ENCODE peak calls at places on chromosome 2, in seven cellular contexts. B, Q, R, D, H, X and A are unnamed samples.

GRCh38 chr2:105864262-105864661 is 119.5 kb downstream of the NCK2 start:
- DNase-seq in B (no peak), Q (no peak), R (no peak), D (no peak), H (no peak), X (no peak), A (no peak)

GRCh38 chr2:178924817-178925216 is 117.6 kb upstream of the TTN start:
- DNase-seq in B (no peak), Q (no peak), R (no peak), D (no peak), H (no peak), X (no peak), A (no peak)

GRCh38 chr2:174836345-174836999 is 72.2 kb upstream of the CHRNA1 start:
- DNase-seq in B (peak), Q (peak), R (no peak), D (no peak), H (peak), X (no peak), A (no peak)

GRCh38 chr2:62304429-62305417 is 108.8 kb downstream of the B3GNT2 start:
- DNase-seq in B (peak), Q (peak), R (peak), D (peak), H (peak), X (no peak), A (no peak)

GRCh38 chr2:160615706-160616105 is 122.1 kb upstream of the RBMS1 start:
- DNase-seq in B (no peak), Q (no peak), R (no peak), D (no peak), H (no peak), X (no peak), A (no peak)

GRCh38 chr2:182915369-182916326 is 49.2 kb upstream of the FRZB start:
- DNase-seq in B (peak), Q (peak), R (no peak), D (peak), H (no peak), X (no peak), A (no peak)

GRCh38 chr2:237552911-237553310 is 13.5 kb upstream of the PRLH start:
- DNase-seq in B (no peak), Q (no peak), R (no peak), D (no peak), H (no peak), X (no peak), A (no peak)

GRCh38 chr2:206790311-206790935 is 25.0 kb downstream of the FASTKD2 start:
- DNase-seq in B (peak), Q (peak), R (no peak), D (no peak), H (no peak), X (no peak), A (no peak)

GRCh38 chr2:161312996-161313395 is 4.8 kb downstream of the PSMD14 start:
- DNase-seq in B (peak), Q (peak), R (no peak), D (no peak), H (no peak), X (no peak), A (no peak)

GRCh38 chr2:105470979-105471378 is 72.1 kb upstream of the FHL2 start:
- DNase-seq in B (no peak), Q (no peak), R (no peak), D (peak), H (no peak), X (no peak), A (no peak)

GRCh38 chr2:238412067-238412767 is 14.5 kb upstream of the ASB1 start:
- DNase-seq in B (no peak), Q (no peak), R (no peak), D (no peak), H (no peak), X (no peak), A (no peak)

GRCh38 chr2:176986579-176986978 is 226.0 kb upstream of the HNRNPA3 start:
- DNase-seq in B (no peak), Q (no peak), R (no peak), D (no peak), H (no peak), X (no peak), A (no peak)

GRCh38 chr2:1750935-1751767 is 6.8 kb upstream of the PXDN start:
- DNase-seq in B (peak), Q (peak), R (peak), D (peak), H (peak), X (peak), A (peak)
- H2BK120ac ChIP-seq in B (peak), Q (no peak), R (no peak), D (no peak), H (no peak), X (no peak), A (peak)

GRCh38 chr2:147062073-147062472 is 782.8 kb upstream of the ACVR2A start:
- DNase-seq in B (no peak), Q (no peak), R (no peak), D (no peak), H (no peak), X (no peak), A (no peak)

GRCh38 chr2:147061269-147061668 is 783.6 kb upstream of the ACVR2A start:
- DNase-seq in B (no peak), Q (no peak), R (no peak), D (no peak), H (no peak), X (no peak), A (no peak)

DNA sequence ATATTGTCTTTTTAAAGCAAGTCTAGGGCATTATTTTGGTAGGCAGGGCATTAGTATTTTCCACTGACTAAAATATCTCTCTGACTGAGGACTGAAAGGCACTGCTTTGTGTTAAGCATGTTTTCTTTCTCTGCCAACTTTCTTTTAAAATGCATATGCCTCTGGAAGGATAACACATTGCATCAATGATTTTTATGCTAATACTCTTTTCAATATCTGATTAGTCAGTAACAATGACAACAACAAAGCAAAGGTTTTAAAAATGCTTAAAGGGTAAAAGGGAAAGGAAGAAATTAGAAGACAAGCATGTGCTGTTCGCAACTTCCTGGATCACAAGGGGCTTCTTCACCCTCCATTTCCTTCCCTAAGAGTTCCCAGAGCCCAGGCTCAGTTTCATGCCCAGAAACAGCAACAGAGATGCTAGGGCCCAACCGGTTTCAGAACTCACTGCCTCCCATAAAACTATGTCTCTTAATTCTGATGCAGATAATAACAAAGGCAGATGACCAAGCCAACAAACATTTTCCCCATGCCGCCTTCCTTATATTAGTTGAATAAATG is 786.8 kb upstream of the ACVR2A start:
- DNase-seq in B (no peak), Q (no peak), R (no peak), D (no peak), H (no peak), X (no peak), A (no peak)
- H2BK120ac ChIP-seq in B (no peak), Q (no peak), R (no peak), D (no peak), H (no peak), X (no peak), A (no peak)

DNA sequence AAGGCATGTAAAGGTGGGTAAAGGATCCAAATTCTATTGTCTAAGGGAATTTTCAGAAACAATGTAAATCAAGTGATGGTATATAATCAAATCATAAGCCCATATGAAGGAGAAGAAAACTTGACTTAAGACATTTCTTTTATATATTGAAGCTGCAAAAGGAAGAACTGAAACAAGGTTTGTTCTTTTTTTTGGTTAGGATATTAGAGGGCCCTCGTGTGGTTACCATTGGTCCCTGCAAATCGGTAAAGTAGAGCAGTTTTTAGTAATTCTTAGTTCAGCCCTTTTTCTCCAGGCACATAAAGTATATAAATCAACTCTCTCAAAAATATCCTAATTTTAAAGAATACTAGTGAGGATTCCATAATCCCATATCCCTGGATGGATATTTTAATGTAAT is 105.6 kb upstream of the STK17B start:
- DNase-seq in B (peak), Q (peak), R (no peak), D (peak), H (no peak), X (no peak), A (no peak)
- H2BK120ac ChIP-seq in B (no peak), Q (no peak), R (no peak), D (no peak), H (no peak), X (no peak), A (no peak)

DNA sequence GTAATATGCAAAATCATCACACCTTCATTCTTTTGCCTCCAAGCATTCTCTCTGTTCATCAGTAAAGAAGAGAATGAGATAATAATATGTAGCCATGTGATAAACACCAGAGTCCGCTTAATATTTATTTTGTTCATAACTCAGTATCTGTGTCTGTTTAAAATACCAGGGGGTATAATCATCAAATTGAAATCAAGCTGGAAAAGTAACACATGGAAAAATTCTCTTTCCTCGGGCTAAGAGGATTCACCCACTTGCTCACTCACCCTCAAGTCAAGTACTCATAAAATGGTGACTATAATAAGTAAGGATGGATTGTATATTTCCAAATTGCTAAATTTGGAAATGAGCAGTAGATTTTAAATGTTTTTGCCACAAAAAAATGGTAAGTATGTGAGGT is 301.3 kb upstream of the RND3 start:
- DNase-seq in B (peak), Q (no peak), R (no peak), D (no peak), H (no peak), X (no peak), A (no peak)
- H2BK120ac ChIP-seq in B (no peak), Q (no peak), R (no peak), D (no peak), H (no peak), X (no peak), A (no peak)

DNA sequence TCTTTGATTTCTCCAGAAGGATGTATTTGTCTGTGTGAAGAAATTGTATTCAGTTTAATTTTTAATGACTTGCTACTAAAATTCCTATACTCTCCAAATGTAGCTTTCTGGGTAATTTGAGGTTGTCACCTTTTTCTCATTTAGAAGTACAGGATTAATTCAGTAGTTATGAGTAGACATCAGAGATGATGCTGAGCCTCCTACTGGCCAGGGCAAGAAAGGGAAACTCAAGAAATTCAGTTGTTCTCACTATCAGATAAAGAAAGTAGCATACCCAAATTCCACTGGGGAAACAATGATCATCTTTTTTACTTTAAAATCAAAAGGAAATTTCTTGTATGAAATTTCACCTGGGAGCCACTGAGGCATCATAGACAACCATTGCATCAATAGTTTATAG is 199.4 kb downstream of the SATB2 start:
- DNase-seq in B (no peak), Q (no peak), R (no peak), D (no peak), H (no peak), X (no peak), A (no peak)
- H2BK120ac ChIP-seq in B (no peak), Q (no peak), R (no peak), D (no peak), H (no peak), X (no peak), A (no peak)

DNA sequence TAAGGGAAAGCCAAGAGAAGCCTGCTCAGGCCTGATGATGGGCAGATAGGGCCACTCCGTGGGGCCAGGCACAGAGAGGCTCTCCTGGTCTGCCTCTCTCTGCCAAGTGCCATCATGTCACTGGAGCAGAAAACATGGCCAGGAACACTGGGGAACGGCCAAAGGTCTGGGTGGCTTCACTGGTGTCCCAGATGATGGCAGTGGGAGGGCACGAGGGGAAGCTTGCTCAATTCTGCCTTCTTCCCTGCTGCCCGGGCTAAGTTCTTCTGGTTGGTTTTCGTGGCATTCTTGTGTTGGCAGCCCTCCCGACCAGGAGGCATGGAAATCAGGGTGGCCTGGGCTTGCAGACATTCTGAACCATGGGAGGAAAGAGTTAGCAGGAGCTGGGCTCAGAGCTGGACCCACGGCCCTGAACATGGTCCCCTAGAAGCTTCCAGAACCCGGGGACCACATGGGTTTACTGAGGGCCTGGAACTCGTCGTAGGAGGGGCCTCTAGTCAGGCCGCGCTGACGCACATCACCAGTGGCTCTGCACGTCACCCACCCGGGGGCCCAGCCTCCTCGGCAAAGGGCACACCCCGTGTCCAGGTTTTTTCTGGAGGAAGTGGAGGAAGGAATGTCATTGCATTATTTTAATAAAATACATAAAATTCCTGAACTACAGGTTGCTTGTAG is 250.8 kb downstream of the KLHL29 start:
- DNase-seq in B (no peak), Q (no peak), R (no peak), D (no peak), H (no peak), X (no peak), A (no peak)
- H2BK120ac ChIP-seq in B (no peak), Q (no peak), R (no peak), D (no peak), H (no peak), X (no peak), A (peak)

GRCh38 chr2:100865819-100866462 is 46.0 kb downstream of the NPAS2 start:
- DNase-seq in B (peak), Q (peak), R (no peak), D (no peak), H (no peak), X (no peak), A (no peak)

GRCh38 chr2:100868083-100868482 is 48.1 kb downstream of the NPAS2 start:
- DNase-seq in B (no peak), Q (no peak), R (no peak), D (no peak), H (no peak), X (no peak), A (no peak)

GRCh38 chr2:100869146-100869545 is 49.2 kb downstream of the NPAS2 start:
- DNase-seq in B (no peak), Q (no peak), R (no peak), D (no peak), H (no peak), X (no peak), A (no peak)

GRCh38 chr2:100875516-100876230 is 55.7 kb downstream of the NPAS2 start:
- DNase-seq in B (no peak), Q (peak), R (no peak), D (no peak), H (no peak), X (no peak), A (peak)

GRCh38 chr2:100870652-100871531 is 51.0 kb downstream of the NPAS2 start:
- DNase-seq in B (no peak), Q (no peak), R (peak), D (peak), H (no peak), X (no peak), A (no peak)
- H2BK120ac ChIP-seq in B (no peak), Q (no peak), R (no peak), D (no peak), H (no peak), X (no peak), A (no peak)

GRCh38 chr2:240644171-240644651 is 18.9 kb downstream of the GPR35 start:
- DNase-seq in B (no peak), Q (no peak), R (peak), D (no peak), H (no peak), X (peak), A (no peak)

GRCh38 chr2:240644859-240645301 is 19.6 kb downstream of the GPR35 start:
- DNase-seq in B (no peak), Q (no peak), R (peak), D (no peak), H (no peak), X (peak), A (no peak)

GRCh38 chr2:240642806-240643092 is 17.5 kb downstream of the GPR35 start:
- DNase-seq in B (no peak), Q (no peak), R (no peak), D (no peak), H (no peak), X (no peak), A (no peak)

GRCh38 chr2:240643093-240643810 is 18.0 kb downstream of the GPR35 start:
- DNase-seq in B (no peak), Q (no peak), R (peak), D (no peak), H (no peak), X (peak), A (no peak)

GRCh38 chr2:240643811-240644150 is 18.5 kb downstream of the GPR35 start:
- DNase-seq in B (no peak), Q (no peak), R (no peak), D (no peak), H (no peak), X (no peak), A (no peak)
- H2BK120ac ChIP-seq in B (no peak), Q (no peak), R (no peak), D (no peak), H (no peak), X (no peak), A (no peak)